ENCODE peak calls at places on chromosomes 2 and 18, in eight cellular contexts. Y is ascending aorta, B is fibroblast of mammary gland, R is keratinocyte, O is GM12865, U is foreskin fibroblast, M is left ventricle myocardium inferior, A is psoas muscle. T is an unnamed sample.

GRCh38 chr2:135202751-135203150 is 150.7 kb downstream of the RAB3GAP1 start:
- DNase-seq in O (no peak), M (no peak), U (no peak), A (no peak), Y (no peak), B (no peak), R (no peak), T (no peak)

GRCh38 chr2:73999881-74000597 is 15.3 kb downstream of the TET3 start:
- DNase-seq in B (no peak), U (peak), R (no peak), O (no peak), Y (no peak), M (no peak), A (no peak), T (no peak)

GRCh38 chr2:31129835-31130561 is 8.2 kb downstream of the GALNT14 start:
- DNase-seq in M (no peak), O (no peak), A (no peak), Y (no peak), B (no peak), U (no peak), R (no peak), T (no peak)

GRCh38 chr2:174233771-174234275 is 14.5 kb downstream of the OLA1 start:
- DNase-seq in B (no peak), Y (no peak), M (no peak), A (no peak), O (no peak), R (no peak), U (no peak), T (no peak)

GRCh38 chr18:49846718-49847470 is 33.6 kb upstream of the ACAA2 start:
- DNase-seq in M (no peak), Y (no peak), R (no peak), O (no peak), B (no peak), A (no peak), U (no peak), T (no peak)

GRCh38 chr2:62596061-62596658 is 90.2 kb upstream of the TMEM17 start:
- DNase-seq in A (no peak), R (no peak), U (peak), O (no peak), Y (no peak), M (no peak), B (peak), T (peak)

GRCh38 chr2:108855194-108855593 is 68.6 kb downstream of the CCDC138 start:
- DNase-seq in Y (no peak), M (no peak), U (no peak), R (no peak), B (peak), O (peak), A (no peak), T (no peak)

GRCh38 chr2:126378176-126378575 is 277.8 kb upstream of the GYPC start:
- DNase-seq in O (no peak), A (no peak), R (no peak), M (no peak), B (no peak), U (no peak), Y (no peak), T (no peak)

GRCh38 chr2:238256111-238256510 is 16.3 kb upstream of the HES6 start:
- DNase-seq in B (no peak), U (no peak), M (no peak), R (no peak), A (no peak), O (no peak), Y (no peak), T (no peak)

GRCh38 chr18:26902296-26902695 is 36.8 kb upstream of the AQP4 start:
- DNase-seq in U (no peak), O (no peak), Y (no peak), R (no peak), A (no peak), M (no peak), B (no peak), T (no peak)

GRCh38 chr18:10439898-10440297 is 14.5 kb upstream of the APCDD1 start:
- DNase-seq in U (no peak), O (no peak), B (no peak), Y (no peak), M (no peak), A (no peak), R (no peak), T (no peak)

GRCh38 chr2:30690126-30690561 is 117.1 kb downstream of the CAPN13 start:
- DNase-seq in R (no peak), U (no peak), Y (peak), O (no peak), M (no peak), B (no peak), A (no peak), T (no peak)

GRCh38 chr2:52416340-52416739 is 1351.3 kb upstream of the CHAC2 start:
- DNase-seq in B (no peak), R (no peak), U (no peak), M (no peak), A (no peak), O (no peak), Y (no peak), T (no peak)

GRCh38 chr2:24359701-24360049 is 661 bp downstream of the ITSN2 start:
- DNase-seq in Y (peak), R (no peak), M (peak), U (peak), B (peak), O (peak), A (peak), T (no peak)

GRCh38 chr2:224022474-224022873 is 16.6 kb downstream of the SERPINE2 start:
- DNase-seq in A (no peak), M (no peak), R (no peak), O (no peak), B (no peak), Y (no peak), U (no peak), T (no peak)

GRCh38 chr18:48860276-48861180 is 90.2 kb downstream of the SMAD7 start:
- DNase-seq in U (no peak), B (no peak), O (no peak), R (no peak), M (no peak), Y (no peak), A (no peak), T (no peak)

GRCh38 chr18:52090005-52090404 is 250.0 kb upstream of the DCC start:
- DNase-seq in R (no peak), B (no peak), O (no peak), A (no peak), M (no peak), U (no peak), Y (no peak), T (no peak)

GRCh38 chr2:54704688-54705605 is 18.5 kb upstream of the EML6 start:
- DNase-seq in Y (no peak), B (peak), R (no peak), A (no peak), U (no peak), M (no peak), O (peak), T (no peak)

GRCh38 chr2:35548171-35548570 is 807.4 kb upstream of the CRIM1 start:
- DNase-seq in R (no peak), O (no peak), Y (no peak), M (no peak), U (no peak), B (no peak), A (no peak), T (peak)

GRCh38 chr2:209091026-209091425 is 332.8 kb upstream of the MAP2 start:
- DNase-seq in A (no peak), M (no peak), U (no peak), O (no peak), B (no peak), Y (no peak), R (peak), T (no peak)

GRCh38 chr2:24489465-24489864 is 1.6 kb upstream of the NCOA1 start:
- DNase-seq in B (no peak), O (no peak), M (no peak), R (no peak), U (no peak), A (no peak), Y (no peak), T (no peak)

DNA sequence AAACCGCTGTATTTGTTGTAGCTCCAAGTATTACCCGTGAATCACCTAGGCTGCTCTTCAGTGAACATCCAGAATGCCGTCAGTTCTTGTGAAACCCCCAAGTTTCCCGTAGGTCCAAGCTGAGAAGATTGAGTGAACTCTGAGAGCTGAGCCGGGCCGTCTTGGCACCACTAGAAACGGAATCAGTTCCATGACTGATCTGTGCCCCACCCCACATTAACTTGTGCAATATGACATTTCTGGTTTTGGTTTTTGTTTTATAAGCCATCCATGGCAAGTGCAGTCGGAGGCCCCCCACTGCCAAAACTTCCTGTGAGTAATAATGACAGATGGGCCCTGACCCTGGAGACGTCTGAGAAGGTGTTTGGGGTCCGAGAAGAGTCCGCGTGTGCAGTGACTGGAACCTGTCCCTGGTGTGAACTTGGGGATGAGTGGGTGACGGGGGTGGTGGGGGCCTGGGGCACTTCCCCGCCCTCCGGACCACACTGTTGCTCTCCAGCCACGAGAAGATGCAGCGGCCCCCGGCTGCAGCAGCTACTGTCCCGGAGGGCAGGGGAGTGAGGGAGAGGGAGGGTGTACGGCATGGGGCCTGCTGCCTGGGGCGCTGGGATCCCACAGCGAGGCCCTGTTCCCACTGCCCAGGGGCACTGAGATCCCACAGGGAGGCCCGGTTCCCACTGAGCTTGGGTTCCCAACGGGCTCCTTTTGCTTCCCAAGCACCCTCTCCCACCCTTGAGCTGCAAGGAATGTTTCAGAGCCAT is 26.5 kb downstream of the NFATC1 start:
- DNase-seq in M (no peak), U (no peak), Y (no peak), B (peak), R (no peak), O (peak), A (peak), T (no peak)
- H3K4me3 ChIP-seq in M (no peak), U (no peak), Y (no peak), B (no peak), R (no peak), O (no peak), A (no peak), T (no peak)

DNA sequence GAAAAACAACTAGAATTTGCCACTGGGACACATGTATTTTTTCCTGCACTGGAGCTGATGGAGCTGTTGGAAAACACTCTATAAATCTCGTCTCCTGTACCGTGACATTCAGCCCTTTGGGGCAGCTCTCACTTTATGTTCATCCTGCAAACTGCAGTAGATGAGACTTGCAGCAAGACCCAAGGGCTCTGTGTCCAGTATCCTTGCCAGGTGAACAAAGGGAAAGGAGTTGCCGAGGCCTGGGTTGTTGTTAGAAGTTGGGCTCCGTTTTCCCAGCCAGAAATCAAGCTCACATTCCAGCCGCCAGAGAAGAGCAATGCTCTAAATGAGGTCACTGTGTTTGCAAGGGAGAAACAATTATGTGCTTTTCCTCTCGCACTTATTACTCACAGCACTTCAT is 285.1 kb downstream of the SLC4A3 start:
- DNase-seq in M (no peak), A (no peak), R (no peak), B (peak), Y (no peak), U (peak), O (no peak), T (peak)
- TF ChIP-seq CTCF in M (peak), A (no peak), R (no peak), B (peak), Y (peak), U (peak), O (no peak), T (peak)

GRCh38 chr18:74082476-74083070 is 65.1 kb downstream of the FBXO15 start:
- DNase-seq in R (no peak), U (peak), O (peak), Y (no peak), A (no peak), B (peak), M (peak), T (no peak)
- H3K4me3 ChIP-seq in R (no peak), U (no peak), O (no peak), Y (no peak), A (no peak), B (no peak), M (no peak), T (no peak)

GRCh38 chr18:8478166-8478967 is 130.9 kb upstream of the RAB12 start:
- DNase-seq in O (peak), B (peak), Y (no peak), M (peak), A (peak), R (no peak), U (peak), T (no peak)

GRCh38 chr18:8479826-8480225 is 129.4 kb upstream of the RAB12 start:
- DNase-seq in A (no peak), R (no peak), O (no peak), M (no peak), Y (no peak), B (no peak), U (no peak), T (no peak)

GRCh38 chr18:8480506-8481328 is 128.5 kb upstream of the RAB12 start:
- DNase-seq in R (no peak), A (no peak), O (peak), B (peak), U (peak), Y (no peak), M (peak), T (peak)

GRCh38 chr18:8477615-8478014 is 131.6 kb upstream of the RAB12 start:
- DNase-seq in R (no peak), A (no peak), U (no peak), O (no peak), M (no peak), Y (no peak), B (no peak), T (no peak)

GRCh38 chr18:8478968-8479370 is 130.3 kb upstream of the RAB12 start:
- DNase-seq in M (no peak), B (no peak), U (no peak), Y (no peak), A (no peak), R (no peak), O (no peak), T (no peak)
- TF ChIP-seq CTCF in M (peak), B (no peak), U (no peak), Y (no peak), A (no peak), R (no peak), O (no peak), T (no peak)

GRCh38 chr2:157839162-157839801 is 36.8 kb downstream of the ACVR1 start:
- DNase-seq in B (peak), R (no peak), M (no peak), A (peak), U (peak), O (no peak), Y (no peak), T (no peak)

GRCh38 chr2:157839822-157840221 is 36.3 kb downstream of the ACVR1 start:
- DNase-seq in Y (no peak), U (no peak), O (no peak), R (no peak), A (no peak), B (no peak), M (no peak), T (no peak)

GRCh38 chr2:157838442-157839161 is 37.5 kb downstream of the ACVR1 start:
- DNase-seq in U (peak), Y (peak), B (peak), A (peak), O (no peak), M (peak), R (no peak), T (peak)

GRCh38 chr2:157836531-157836930 is 39.6 kb downstream of the ACVR1 start:
- DNase-seq in M (no peak), R (no peak), U (no peak), Y (no peak), O (no peak), B (no peak), A (no peak), T (no peak)

GRCh38 chr2:157837851-157838441 is 38.2 kb downstream of the ACVR1 start:
- DNase-seq in A (peak), R (no peak), B (peak), O (no peak), U (no peak), M (peak), Y (no peak), T (no peak)
- H3K4me3 ChIP-seq in A (peak), R (no peak), B (peak), O (no peak), U (peak), M (peak), Y (peak), T (peak)

DNA sequence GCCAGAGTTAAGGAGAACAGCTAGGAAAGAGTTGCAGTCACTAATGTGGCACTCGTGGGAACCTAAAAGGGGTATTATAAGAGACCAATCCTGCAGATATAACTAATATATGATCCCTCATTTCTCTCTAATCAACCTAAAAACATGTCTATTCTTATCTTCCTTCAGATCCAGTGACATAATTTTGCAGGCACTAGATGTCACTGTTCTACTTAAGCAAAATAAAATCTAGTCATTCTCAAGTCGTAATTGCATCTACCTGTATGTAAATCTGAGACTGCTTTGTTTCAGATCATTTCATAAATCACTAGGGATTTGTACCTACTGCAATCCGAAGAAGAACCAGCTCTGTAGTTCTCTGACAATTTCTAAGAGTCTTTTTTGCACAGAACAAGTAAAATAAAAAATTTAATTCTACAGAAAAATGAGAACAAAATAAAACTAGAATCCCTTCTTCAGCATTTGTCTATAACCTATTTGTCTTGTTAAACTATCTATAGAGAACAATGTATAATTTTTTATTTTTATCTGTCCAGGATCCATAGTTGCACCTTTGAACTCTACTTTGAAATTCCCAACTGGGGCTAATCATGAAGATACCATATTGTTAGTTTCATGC is 56.5 kb upstream of the ERBB4 start:
- DNase-seq in B (peak), O (peak), R (no peak), Y (no peak), A (no peak), M (no peak), U (no peak), T (no peak)
- TF ChIP-seq CTCF in B (peak), O (peak), R (peak), Y (peak), A (no peak), M (no peak), U (no peak), T (no peak)

GRCh38 chr2:176175729-176176074 is 12.8 kb upstream of the HOXD1 start:
- DNase-seq in Y (no peak), R (no peak), U (no peak), A (no peak), O (no peak), B (no peak), M (no peak), T (no peak)

GRCh38 chr2:176176233-176176632 is 12.2 kb upstream of the HOXD1 start:
- DNase-seq in R (no peak), U (no peak), A (no peak), B (no peak), O (no peak), Y (no peak), M (no peak), T (no peak)

GRCh38 chr2:176178271-176178806 is 10.1 kb upstream of the HOXD1 start:
- DNase-seq in Y (peak), M (no peak), U (no peak), B (peak), O (peak), R (peak), A (no peak), T (no peak)

GRCh38 chr2:176178807-176179271 is 9.6 kb upstream of the HOXD1 start:
- DNase-seq in A (no peak), M (no peak), U (no peak), B (no peak), O (no peak), R (no peak), Y (peak), T (no peak)

DNA sequence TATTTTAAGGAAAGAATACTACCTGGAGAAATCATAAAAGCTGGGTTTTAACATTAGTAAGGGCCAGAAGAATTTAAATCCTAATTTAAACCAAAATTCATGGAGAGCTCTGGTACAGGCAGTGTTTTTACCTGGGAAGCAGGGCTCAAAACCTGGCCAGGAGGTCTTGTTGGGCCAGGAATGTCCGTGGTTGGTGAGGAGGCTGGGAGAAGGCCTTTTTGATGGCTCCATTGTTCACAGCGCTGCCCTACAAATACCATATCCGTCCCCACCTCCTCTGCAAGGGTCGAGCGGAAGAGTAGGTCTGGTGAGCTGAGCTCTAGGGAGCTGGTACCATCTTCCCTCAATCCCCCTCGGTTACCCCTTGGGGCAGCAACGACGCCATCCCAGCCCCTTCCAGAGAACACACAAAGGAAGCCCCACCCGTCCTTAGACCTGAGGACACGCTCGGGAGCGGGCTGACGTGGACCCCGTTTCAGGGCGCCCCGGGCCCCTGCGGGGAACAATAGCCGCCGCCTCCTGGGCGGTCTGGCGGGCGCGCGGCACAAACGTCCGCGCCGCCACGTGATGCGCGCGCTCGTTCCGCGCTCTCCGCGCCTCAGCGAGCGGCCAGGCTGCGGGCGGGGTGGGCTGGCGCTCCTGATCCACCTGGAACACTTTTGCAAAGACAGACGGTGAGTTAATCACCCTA is 10.7 kb upstream of the HOXD1 start:
- DNase-seq in M (no peak), O (no peak), U (no peak), B (no peak), Y (no peak), A (no peak), R (no peak), T (no peak)
- H3K4me3 ChIP-seq in M (peak), O (peak), U (peak), B (peak), Y (peak), A (peak), R (peak), T (peak)